ENCODE peak calls at places on chromosomes 5 and 9, in five cellular contexts. D, W, I, Y and X are unnamed samples.

GRCh38 chr5:88939300-88939699 is 56.3 kb upstream of the MEF2C start:
- DNase-seq in Y (no peak), I (no peak), W (no peak), D (no peak), X (no peak)

GRCh38 chr9:33165263-33166151 is 1.6 kb downstream of the B4GALT1 start:
- DNase-seq in D (no peak), I (peak; percentile 56), Y (no peak), W (peak; percentile 98), X (no peak)

GRCh38 chr5:144585716-144586115 is 415.0 kb downstream of the KCTD16 start:
- DNase-seq in I (no peak), W (no peak), D (no peak), Y (no peak), X (peak; percentile 11)

GRCh38 chr5:102823441-102823874 is 68.4 kb downstream of the PAM start:
- DNase-seq in Y (no peak), W (peak; percentile 33), I (no peak), D (no peak), X (no peak)

GRCh38 chr5:9596833-9597232 is 33.3 kb downstream of the TAS2R1 start:
- DNase-seq in W (no peak), D (no peak), I (no peak), Y (no peak), X (no peak)

GRCh38 chr9:92392690-92393089 is 11.7 kb downstream of the OGN start:
- DNase-seq in D (no peak), W (no peak), Y (no peak), I (no peak), X (no peak)

GRCh38 chr5:98968056-98968564 is 39.3 kb upstream of the CHD1 start:
- DNase-seq in D (no peak), W (no peak), I (no peak), Y (no peak), X (no peak)

GRCh38 chr5:23893561-23893960 is 386.2 kb downstream of the PRDM9 start:
- DNase-seq in D (no peak), I (no peak), Y (no peak), W (no peak), X (no peak)

GRCh38 chr5:111948517-111948916 is 191.5 kb upstream of the NREP start:
- DNase-seq in W (peak; percentile 97), D (no peak), I (peak; percentile 96), Y (no peak), X (no peak)

GRCh38 chr9:111052831-111053230 is 14.6 kb upstream of the LPAR1 start:
- DNase-seq in W (peak; percentile 41), Y (no peak), I (peak; percentile 47), D (no peak), X (no peak)

GRCh38 chr9:114059047-114059803 is 18.9 kb downstream of the AMBP start:
- DNase-seq in W (peak; percentile 6), I (no peak), Y (no peak), D (no peak), X (no peak)

GRCh38 chr5:181189962-181190710 is 14.9 kb downstream of the TRIM7 start:
- DNase-seq in D (no peak), W (no peak), I (no peak), Y (peak; percentile 22), X (peak; percentile 30)

GRCh38 chr9:128716581-128717254 is 7.2 kb downstream of the ZDHHC12 start:
- DNase-seq in Y (no peak), D (peak; percentile 65), I (no peak), W (no peak), X (no peak)

GRCh38 chr5:152505442-152506042 is 100.5 kb upstream of the NMUR2 start:
- DNase-seq in Y (peak; percentile 34), I (peak; percentile 46), D (no peak), W (peak; percentile 45), X (peak; percentile 54)

GRCh38 chr9:70079364-70080103 is 35.9 kb downstream of the MAMDC2 start:
- DNase-seq in D (no peak), W (peak; percentile 26), Y (no peak), I (no peak), X (no peak)

GRCh38 chr5:154465169-154465568 is 12.9 kb downstream of the HAND1 start:
- DNase-seq in D (no peak), Y (no peak), W (peak; percentile 55), I (peak; percentile 41), X (no peak)

GRCh38 chr5:112165897-112166737 is 253.0 kb downstream of the EPB41L4A start:
- DNase-seq in I (no peak), W (no peak), D (no peak), Y (no peak), X (no peak)

GRCh38 chr9:134348404-134349155 is 22.3 kb downstream of the RXRA start:
- DNase-seq in I (no peak), Y (no peak), D (no peak), W (no peak), X (no peak)

GRCh38 chr5:124176692-124177091 is 569.7 kb downstream of the ZNF608 start:
- DNase-seq in Y (no peak), W (no peak), D (no peak), I (no peak), X (no peak)

GRCh38 chr5:31530541-31531265 is 1.2 kb downstream of the DROSHA start:
- DNase-seq in I (no peak), W (no peak), Y (no peak), D (no peak), X (no peak)

GRCh38 chr5:115831163-115831768 is 10.1 kb downstream of the ATG12 start:
- DNase-seq in D (no peak), W (peak; percentile 61), Y (no peak), I (no peak), X (peak; percentile 26)

GRCh38 chr9:137083418-137084004 is 3.3 kb upstream of the MAN1B1 start:
- DNase-seq in D (peak; percentile 87), W (peak; percentile 96), Y (no peak), I (peak; percentile 96), X (no peak)

GRCh38 chr9:121863931-121864330 is 212.5 kb downstream of the DAB2IP start:
- DNase-seq in Y (no peak), I (no peak), D (no peak), W (peak; percentile 39), X (no peak)

DNA sequence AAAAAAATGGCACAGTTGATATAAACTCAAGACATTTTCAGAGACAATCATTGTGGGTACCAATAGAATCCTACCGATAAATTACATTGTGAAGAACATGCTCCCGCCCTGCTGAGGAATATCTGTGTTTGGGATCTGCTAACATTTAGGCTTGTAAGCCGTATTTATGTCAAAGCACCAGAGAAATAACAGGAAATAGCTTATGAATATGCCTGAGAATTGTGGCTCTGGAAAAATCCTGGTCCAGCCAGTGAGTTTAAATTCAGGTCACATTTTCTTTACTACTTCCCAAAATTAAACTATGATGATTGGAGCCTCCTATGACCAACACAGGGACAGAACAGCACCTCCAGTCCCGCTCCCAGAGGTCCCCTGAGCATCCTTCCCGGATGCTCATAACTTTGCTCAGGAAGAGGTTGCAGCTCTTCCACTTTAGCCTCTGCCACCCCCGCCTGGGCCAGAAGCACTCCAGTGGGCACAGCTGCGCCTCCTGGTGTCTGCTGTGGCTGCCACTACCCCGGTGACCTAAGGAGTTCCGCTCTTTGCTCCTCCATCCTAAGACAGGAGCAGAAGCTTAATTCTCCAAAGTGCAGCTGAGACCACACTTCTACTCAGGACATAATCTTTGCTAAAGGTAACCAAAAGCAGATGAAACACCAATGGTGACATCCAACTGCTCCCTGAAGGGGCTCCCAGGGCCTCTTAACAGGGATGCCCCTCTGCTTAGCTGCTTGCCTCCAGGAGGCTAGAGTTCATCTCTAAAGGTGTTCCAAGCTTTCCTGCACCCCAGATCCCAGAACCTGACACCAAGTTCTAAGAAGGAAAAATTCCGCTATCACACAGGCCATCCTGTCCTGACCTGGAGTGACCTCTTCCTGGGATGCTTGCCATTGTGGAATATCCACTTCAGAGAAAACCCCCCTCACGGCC is 58.8 kb downstream of the SLC1A1 start:
- DNase-seq in W (no peak), D (no peak), I (no peak), Y (peak; percentile 27), X (peak; percentile 42)
- TF ChIP-seq CTCF in W (peak; percentile 14), D (no peak), I (peak; percentile 64), Y (peak; percentile 60), X (peak; percentile 38)

GRCh38 chr5:118681655-118682054 is 306.7 kb downstream of the DTWD2 start:
- DNase-seq in Y (no peak), W (no peak), D (no peak), I (no peak), X (no peak)

GRCh38 chr5:118692811-118693342 is 295.5 kb downstream of the DTWD2 start:
- DNase-seq in I (no peak), W (no peak), D (no peak), Y (no peak), X (peak; percentile 49)

GRCh38 chr5:118687671-118688621 is 300.4 kb downstream of the DTWD2 start:
- DNase-seq in I (peak; percentile 51), D (no peak), W (no peak), Y (no peak), X (no peak)

DNA sequence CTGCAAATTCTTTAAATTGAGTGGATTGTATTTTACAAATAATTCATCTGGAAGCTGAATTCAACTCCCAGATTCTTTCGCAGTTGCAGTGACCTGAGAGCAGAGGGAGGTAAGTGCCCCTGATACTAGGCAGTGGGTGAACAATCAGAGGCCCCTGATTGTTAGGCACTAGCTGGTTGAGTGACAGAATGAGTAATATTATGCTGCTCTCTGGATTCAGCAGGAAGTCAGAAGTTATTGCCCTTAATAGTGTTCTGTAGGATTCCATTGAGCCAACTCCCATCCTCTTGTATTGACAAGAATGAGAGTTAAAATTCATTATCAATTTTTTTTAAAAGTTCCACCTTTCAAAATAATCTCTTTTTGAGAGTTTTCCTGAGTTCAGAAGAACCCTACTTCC is 301.3 kb downstream of the DTWD2 start:
- DNase-seq in I (no peak), Y (no peak), W (no peak), D (no peak), X (no peak)
- TF ChIP-seq CTCF in I (no peak), Y (no peak), W (no peak), D (no peak), X (no peak)

GRCh38 chr5:87541668-87542067 is 128.9 kb upstream of the CCNH start:
- DNase-seq in W (no peak), I (no peak), Y (no peak), D (no peak), X (no peak)

GRCh38 chr5:87536365-87536764 is 123.6 kb upstream of the CCNH start:
- DNase-seq in D (no peak), W (no peak), Y (no peak), I (no peak), X (no peak)

GRCh38 chr5:87539839-87540238 is 127.1 kb upstream of the CCNH start:
- DNase-seq in I (no peak), W (no peak), Y (no peak), D (no peak), X (no peak)

DNA sequence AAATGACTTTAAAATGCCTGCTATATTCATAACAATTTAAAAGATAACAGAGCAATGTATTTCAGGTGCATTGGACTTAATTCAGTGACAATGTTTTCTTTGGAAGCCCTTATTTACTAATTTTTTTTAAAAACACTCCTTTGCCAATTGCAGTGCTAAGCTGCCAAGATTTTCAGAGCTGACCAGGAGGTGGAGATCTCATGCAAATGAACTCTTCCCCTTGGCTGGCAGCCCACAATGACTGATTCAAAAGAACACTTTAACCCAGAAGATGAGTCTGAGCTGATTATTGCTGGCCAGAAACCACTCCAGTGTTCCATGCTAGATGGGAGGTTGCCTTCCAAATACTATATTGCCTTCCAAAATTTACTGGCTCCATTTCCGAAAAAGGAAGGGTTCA is 128.3 kb upstream of the CCNH start:
- DNase-seq in W (peak; percentile 51), Y (no peak), D (no peak), I (peak; percentile 45), X (no peak)
- TF ChIP-seq CTCF in W (no peak), Y (no peak), D (no peak), I (peak; percentile 44), X (no peak)

DNA sequence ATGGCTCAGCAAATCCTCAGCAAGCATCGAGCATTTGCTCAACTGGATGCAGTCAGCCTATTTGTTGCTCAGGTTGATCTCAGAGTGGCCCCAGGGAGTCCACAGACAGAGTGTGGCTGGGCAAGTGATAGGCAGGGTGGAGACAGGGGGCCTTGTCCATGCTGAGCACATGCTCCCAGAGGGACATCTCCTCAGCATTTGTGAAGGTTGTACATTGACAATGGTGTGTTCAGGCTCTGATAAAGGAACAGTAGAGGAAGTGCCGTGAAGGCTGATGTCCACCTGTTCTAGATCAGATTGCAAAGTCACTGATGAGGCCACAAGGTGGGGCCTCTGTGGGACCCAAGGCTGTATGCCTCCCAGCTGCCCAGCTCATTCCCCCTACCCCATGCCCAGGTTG is 50.1 kb upstream of the FOXI1 start:
- DNase-seq in D (no peak), I (no peak), Y (no peak), W (no peak), X (no peak)
- TF ChIP-seq CTCF in D (no peak), I (no peak), Y (no peak), W (no peak), X (no peak)